ENCODE peak calls at places on chromosomes 4 and X, in eight cellular contexts. E, U, J, M, Z, W, Q and K are unnamed samples.

GRCh38 chrX:38138157-38138556 is 82.5 kb downstream of the SRPX start:
- DNase-seq in E (no peak), U (no peak), J (no peak), M (no peak), Z (no peak), W (no peak), Q (no peak), K (no peak)

GRCh38 chr4:20192754-20193521 is 58.8 kb upstream of the SLIT2 start:
- DNase-seq in E (no peak), U (no peak), J (no peak), M (no peak), Z (no peak), W (no peak), Q (no peak), K (no peak)

GRCh38 chr4:75180790-75181776 is 248.2 kb downstream of the PARM1 start:
- DNase-seq in E (peak), U (no peak), J (peak), M (no peak), Z (no peak), W (peak), Q (no peak), K (peak)

GRCh38 chrX:116232833-116233232 is 62.3 kb downstream of the AGTR2 start:
- DNase-seq in E (no peak), U (no peak), J (no peak), M (no peak), Z (no peak), W (no peak), Q (no peak), K (no peak)

GRCh38 chr4:66991521-66991920 is 553.8 kb downstream of the CENPC start:
- DNase-seq in E (no peak), U (no peak), J (no peak), M (no peak), Z (no peak), W (no peak), Q (no peak), K (no peak)

GRCh38 chr4:36333303-36333877 is 52.0 kb downstream of the DTHD1 start:
- DNase-seq in E (no peak), U (no peak), J (no peak), M (no peak), Z (no peak), W (no peak), Q (no peak), K (no peak)

GRCh38 chr4:83320548-83320947 is 14.1 kb downstream of the HPSE start:
- DNase-seq in E (no peak), U (no peak), J (no peak), M (no peak), Z (no peak), W (no peak), Q (peak), K (no peak)

GRCh38 chrX:21493226-21493850 is 119.1 kb downstream of the CNKSR2 start:
- DNase-seq in E (no peak), U (no peak), J (no peak), M (no peak), Z (no peak), W (no peak), Q (no peak), K (no peak)

GRCh38 chrX:13868481-13869040 is 51.7 kb upstream of the GPM6B start:
- DNase-seq in E (no peak), U (no peak), J (no peak), M (no peak), Z (no peak), W (no peak), Q (no peak), K (no peak)

GRCh38 chr4:55030606-55031005 is 94.8 kb downstream of the KDR start:
- DNase-seq in E (no peak), U (no peak), J (no peak), M (no peak), Z (no peak), W (no peak), Q (no peak), K (no peak)

GRCh38 chrX:37332987-37333658 is 16.0 kb upstream of the PRRG1 start:
- DNase-seq in E (no peak), U (no peak), J (no peak), M (no peak), Z (no peak), W (no peak), Q (no peak), K (no peak)

GRCh38 chr4:147799986-147800555 is 68.2 kb downstream of the ARHGAP10 start:
- DNase-seq in E (peak), U (no peak), J (peak), M (no peak), Z (no peak), W (no peak), Q (no peak), K (peak)